ENCODE peak calls at places on chromosomes 2 and 18, in ten cellular contexts. Q, I, J, H, C, F, L, N, E and A are unnamed samples.

GRCh38 chr2:168087406-168087805 is 160.0 kb downstream of the STK39 start:
- DNase-seq in N (no peak), C (no peak), I (no peak), F (no peak), H (no peak), J (no peak), Q (peak; percentile 1), L (no peak), E (no peak), A (no peak)

GRCh38 chr18:56200381-56200831 is 438.0 kb downstream of the TXNL1 start:
- DNase-seq in N (no peak), E (no peak), H (no peak), Q (no peak), C (peak; percentile 88), I (no peak), F (no peak), J (no peak), L (no peak), A (no peak)

GRCh38 chr2:11508279-11508678 is 25.6 kb upstream of the GREB1 start:
- DNase-seq in L (no peak), I (no peak), J (no peak), E (no peak), C (no peak), N (no peak), H (no peak), F (no peak), Q (no peak), A (peak; percentile 35)

GRCh38 chr2:237486819-237487448 is at the start of gene MLPH:
- DNase-seq in H (peak; percentile 29), N (peak; percentile 48), Q (no peak), C (peak; percentile 43), L (no peak), F (peak; percentile 68), I (peak; percentile 91), E (no peak), J (no peak), A (no peak)

GRCh38 chr2:190409616-190410015 is 1.5 kb downstream of the MFSD6 start:
- DNase-seq in E (no peak), C (no peak), J (no peak), I (no peak), H (no peak), F (no peak), Q (no peak), L (no peak), N (no peak), A (no peak)

GRCh38 chr2:184765048-184765881 is 166.9 kb downstream of the ZNF804A start:
- DNase-seq in N (no peak), E (no peak), F (peak; percentile 40), J (no peak), L (no peak), C (no peak), H (no peak), Q (peak; percentile 88), I (no peak), A (no peak)

GRCh38 chr2:602571-603366 is 74.4 kb downstream of the TMEM18 start:
- DNase-seq in N (no peak), L (no peak), H (no peak), I (no peak), E (no peak), Q (no peak), C (no peak), J (no peak), F (no peak), A (no peak)

GRCh38 chr2:130911996-130912395 is 75.3 kb downstream of the ARHGEF4 start:
- DNase-seq in C (no peak), E (no peak), I (no peak), H (no peak), N (no peak), L (no peak), J (no peak), Q (no peak), F (no peak), A (no peak)

GRCh38 chr2:22124003-22124402 is 1000.2 kb downstream of the TDRD15 start:
- DNase-seq in E (no peak), C (no peak), I (no peak), F (no peak), L (no peak), N (no peak), J (no peak), H (no peak), Q (peak; percentile 58), A (no peak)

GRCh38 chr18:76801567-76802505 is 20.5 kb upstream of the ZNF236 start:
- DNase-seq in N (peak; percentile 65), E (peak; percentile 39), C (peak; percentile 35), I (peak; percentile 84), J (peak; percentile 80), Q (peak; percentile 63), F (peak; percentile 90), H (peak; percentile 35), L (no peak), A (no peak)

GRCh38 chr2:120344214-120344990 is 1.5 kb upstream of the INHBB start:
- DNase-seq in Q (no peak), N (peak; percentile 53), J (no peak), C (no peak), E (no peak), L (no peak), F (peak; percentile 82), I (no peak), H (no peak), A (peak; percentile 20)

GRCh38 chr2:94977826-94978225 is 47.7 kb upstream of the MAL start:
- DNase-seq in I (no peak), E (no peak), L (no peak), N (no peak), F (no peak), J (no peak), H (no peak), Q (no peak), C (no peak), A (no peak)

DNA sequence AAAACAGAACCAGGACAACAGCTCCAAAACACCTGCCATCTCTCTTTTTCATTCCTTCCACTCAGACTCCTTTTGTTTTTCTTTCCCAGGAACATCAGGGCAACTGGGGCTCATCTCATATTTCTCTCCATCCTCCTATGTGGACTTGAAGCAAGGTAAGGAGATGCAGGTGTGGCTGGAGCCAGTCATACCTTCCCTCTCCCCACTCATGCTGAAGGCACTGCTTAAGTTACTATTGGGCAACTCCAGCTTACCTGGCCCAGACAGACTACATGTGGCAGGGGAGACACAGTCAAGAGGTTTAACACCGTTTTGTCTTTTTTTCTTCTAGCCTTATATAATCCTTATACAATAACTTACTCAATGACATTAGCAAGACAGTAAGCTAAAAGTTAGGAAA is 38.4 kb downstream of the LAMA1 start:
- DNase-seq in N (no peak), F (no peak), C (no peak), L (no peak), Q (no peak), H (no peak), J (no peak), I (no peak), E (no peak), A (no peak)
- H3K27ac ChIP-seq in N (no peak overlapping the region), F (no peak overlapping the region), C (no peak overlapping the region), L (no peak overlapping the region), Q (no peak overlapping the region), H (no peak overlapping the region), J (no peak overlapping the region), I (no peak overlapping the region), E (no peak overlapping the region), A (no peak overlapping the region)

DNA sequence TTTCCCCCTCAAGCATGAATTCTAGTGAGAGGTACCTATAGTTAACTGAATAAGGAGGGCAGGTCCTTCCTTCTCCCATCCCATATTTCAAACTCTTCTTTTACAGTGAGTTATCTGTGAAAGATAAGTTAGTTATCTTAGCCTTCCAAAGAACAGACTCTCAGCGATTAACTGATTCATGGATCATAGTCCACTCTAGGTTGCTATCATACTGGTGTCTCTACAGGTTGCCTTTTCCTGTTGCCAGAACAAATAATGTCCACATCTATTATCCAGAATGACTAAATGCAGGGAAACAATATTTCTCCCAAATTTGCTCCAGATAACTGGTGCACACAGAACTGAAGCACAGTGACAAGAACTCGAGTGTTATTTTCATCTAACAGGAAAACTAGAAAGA is 68.3 kb downstream of the MEP1B start:
- DNase-seq in I (no peak), J (no peak), C (no peak), E (no peak), Q (no peak), H (no peak), L (no peak), N (no peak), F (no peak), A (no peak)
- H3K27ac ChIP-seq in I (no peak overlapping the region), J (no peak overlapping the region), C (no peak overlapping the region), E (no peak overlapping the region), Q (no peak overlapping the region), H (no peak overlapping the region), L (no peak overlapping the region), N (no peak overlapping the region), F (no peak overlapping the region), A (no peak overlapping the region)

GRCh38 chr2:45285311-45285710 is 276.1 kb upstream of the SIX2 start:
- DNase-seq in J (no peak), H (no peak), I (no peak), C (no peak), F (no peak), E (no peak), Q (no peak), L (no peak), N (no peak), A (no peak)
- H3K27ac ChIP-seq in J (no peak overlapping the region), H (no peak overlapping the region), I (no peak overlapping the region), C (no peak overlapping the region), F (no peak overlapping the region), E (no peak overlapping the region), Q (no peak overlapping the region), L (no peak overlapping the region), N (no peak overlapping the region), A (no peak overlapping the region)

GRCh38 chr2:2546046-2546445 is 215.0 kb upstream of the MYT1L start:
- DNase-seq in I (no peak), E (no peak), J (no peak), L (no peak), C (no peak), H (no peak), F (no peak), N (no peak), Q (no peak), A (no peak)
- H3K27ac ChIP-seq in I (no peak overlapping the region), E (no peak overlapping the region), J (no peak overlapping the region), L (no peak overlapping the region), C (no peak overlapping the region), H (no peak overlapping the region), F (no peak overlapping the region), N (no peak overlapping the region), Q (no peak overlapping the region), A (no peak overlapping the region)

GRCh38 chr2:33181466-33181865 is 234.7 kb downstream of the LTBP1 start:
- DNase-seq in I (no peak), L (no peak), C (no peak), F (no peak), N (no peak), J (no peak), Q (no peak), E (no peak), H (no peak), A (no peak)
- H3K27ac ChIP-seq in I (no peak overlapping the region), L (no peak overlapping the region), C (no peak overlapping the region), F (no peak overlapping the region), N (peak overlapping the region; percentile 70), J (no peak overlapping the region), Q (no peak overlapping the region), E (no peak overlapping the region), H (no peak overlapping the region), A (no peak overlapping the region)

GRCh38 chr2:164065038-164065437 is 329.2 kb upstream of the FIGN start:
- DNase-seq in C (no peak), J (no peak), L (no peak), F (no peak), H (no peak), Q (no peak), E (no peak), N (no peak), I (no peak), A (no peak)
- H3K27ac ChIP-seq in C (no peak overlapping the region), J (no peak overlapping the region), L (no peak overlapping the region), F (no peak overlapping the region), H (no peak overlapping the region), Q (no peak overlapping the region), E (no peak overlapping the region), N (no peak overlapping the region), I (no peak overlapping the region), A (no peak overlapping the region)